ENCODE peak calls at places on chromosomes 6 and 20, in five cellular contexts. One of them, this sample, is unnamed.

GRCh38 chr6:150380256-150380655 is 11.4 kb downstream of the IYD start:
- DNase-seq in thoracic aorta: no peak
- DNase-seq in choroid plexus epithelial cell: no peak
- DNase-seq in fibroblast of the aortic adventitia: peak
- DNase-seq in H7: no peak
- DNase-seq in this sample: no peak

GRCh38 chr20:63628246-63628975 is 1.5 kb upstream of the GMEB2 start:
- DNase-seq in choroid plexus epithelial cell: peak
- DNase-seq in fibroblast of the aortic adventitia: peak
- DNase-seq in H7: peak
- DNase-seq in thoracic aorta: no peak
- DNase-seq in this sample: peak

GRCh38 chr20:3716195-3716834 is 3.9 kb upstream of the SIGLEC1 start:
- DNase-seq in choroid plexus epithelial cell: peak
- DNase-seq in thoracic aorta: no peak
- DNase-seq in H7: peak
- DNase-seq in fibroblast of the aortic adventitia: peak
- DNase-seq in this sample: peak

GRCh38 chr20:41969656-41970055 is 351.5 kb upstream of the CHD6 start:
- DNase-seq in H7: no peak
- DNase-seq in fibroblast of the aortic adventitia: no peak
- DNase-seq in thoracic aorta: no peak
- DNase-seq in choroid plexus epithelial cell: no peak
- DNase-seq in this sample: no peak

GRCh38 chr6:75855047-75855446 is 106.0 kb downstream of the MYO6 start:
- DNase-seq in choroid plexus epithelial cell: peak
- DNase-seq in H7: peak
- DNase-seq in thoracic aorta: no peak
- DNase-seq in fibroblast of the aortic adventitia: peak
- DNase-seq in this sample: peak

GRCh38 chr6:133888931-133889556 is at the start of gene TCF21:
- DNase-seq in thoracic aorta: no peak
- DNase-seq in choroid plexus epithelial cell: peak
- DNase-seq in fibroblast of the aortic adventitia: peak
- DNase-seq in H7: peak
- DNase-seq in this sample: no peak

GRCh38 chr20:61608275-61609085 is 356.4 kb downstream of the CDH4 start:
- DNase-seq in fibroblast of the aortic adventitia: no peak
- DNase-seq in choroid plexus epithelial cell: peak
- DNase-seq in thoracic aorta: no peak
- DNase-seq in H7: peak
- DNase-seq in this sample: peak

GRCh38 chr6:21984135-21984534 is 312.7 kb downstream of the PRL start:
- DNase-seq in H7: no peak
- DNase-seq in thoracic aorta: no peak
- DNase-seq in fibroblast of the aortic adventitia: no peak
- DNase-seq in choroid plexus epithelial cell: no peak
- DNase-seq in this sample: no peak

GRCh38 chr20:7330850-7331249 is 563.4 kb downstream of the BMP2 start:
- DNase-seq in H7: no peak
- DNase-seq in fibroblast of the aortic adventitia: no peak
- DNase-seq in thoracic aorta: no peak
- DNase-seq in choroid plexus epithelial cell: no peak
- DNase-seq in this sample: no peak

GRCh38 chr6:1013656-1014430 is 298.1 kb upstream of the FOXQ1 start:
- DNase-seq in thoracic aorta: no peak
- DNase-seq in choroid plexus epithelial cell: no peak
- DNase-seq in H7: no peak
- DNase-seq in fibroblast of the aortic adventitia: no peak
- DNase-seq in this sample: no peak

GRCh38 chr6:132236281-132236680 is 165.0 kb downstream of the MOXD1 start:
- DNase-seq in choroid plexus epithelial cell: peak
- DNase-seq in H7: no peak
- DNase-seq in thoracic aorta: no peak
- DNase-seq in fibroblast of the aortic adventitia: no peak
- DNase-seq in this sample: no peak

GRCh38 chr20:62936996-62937352 is 973 bp upstream of the GID8 start:
- DNase-seq in thoracic aorta: no peak
- DNase-seq in fibroblast of the aortic adventitia: peak
- DNase-seq in choroid plexus epithelial cell: peak
- DNase-seq in H7: no peak
- DNase-seq in this sample: peak

GRCh38 chr6:139330841-139331500 is 39.2 kb upstream of the TXLNB start:
- DNase-seq in fibroblast of the aortic adventitia: peak
- DNase-seq in thoracic aorta: no peak
- DNase-seq in choroid plexus epithelial cell: peak
- DNase-seq in H7: no peak
- DNase-seq in this sample: no peak

GRCh38 chr20:9474835-9475413 is 39.5 kb upstream of the LAMP5 start:
- DNase-seq in thoracic aorta: no peak
- DNase-seq in choroid plexus epithelial cell: no peak
- DNase-seq in fibroblast of the aortic adventitia: no peak
- DNase-seq in H7: no peak
- DNase-seq in this sample: peak

GRCh38 chr20:59566631-59567524 is 37.5 kb upstream of the PHACTR3 start:
- DNase-seq in thoracic aorta: no peak
- DNase-seq in fibroblast of the aortic adventitia: no peak
- DNase-seq in H7: peak
- DNase-seq in choroid plexus epithelial cell: no peak
- DNase-seq in this sample: no peak

GRCh38 chr6:147709396-147710272 is 201.1 kb downstream of the SAMD5 start:
- DNase-seq in H7: no peak
- DNase-seq in choroid plexus epithelial cell: no peak
- DNase-seq in thoracic aorta: no peak
- DNase-seq in fibroblast of the aortic adventitia: no peak
- DNase-seq in this sample: peak

GRCh38 chr6:151284012-151284411 is 44.2 kb downstream of the AKAP12 start:
- DNase-seq in fibroblast of the aortic adventitia: no peak
- DNase-seq in choroid plexus epithelial cell: no peak
- DNase-seq in H7: no peak
- DNase-seq in thoracic aorta: no peak
- DNase-seq in this sample: peak

GRCh38 chr6:42627044-42627443 is 63.2 kb downstream of the UBR2 start:
- DNase-seq in thoracic aorta: no peak
- DNase-seq in H7: no peak
- DNase-seq in choroid plexus epithelial cell: no peak
- DNase-seq in fibroblast of the aortic adventitia: no peak
- DNase-seq in this sample: peak

GRCh38 chr20:36493801-36494114 is 47.6 kb upstream of the MYL9 start:
- DNase-seq in choroid plexus epithelial cell: peak
- DNase-seq in thoracic aorta: no peak
- DNase-seq in fibroblast of the aortic adventitia: peak
- DNase-seq in H7: no peak
- DNase-seq in this sample: no peak

GRCh38 chr6:124870611-124871201 is 91.5 kb upstream of the RNF217 start:
- DNase-seq in H7: no peak
- DNase-seq in fibroblast of the aortic adventitia: peak
- DNase-seq in choroid plexus epithelial cell: peak
- DNase-seq in thoracic aorta: no peak
- DNase-seq in this sample: peak

GRCh38 chr6:12291083-12291784 is 1.1 kb downstream of the EDN1 start:
- DNase-seq in thoracic aorta: no peak
- DNase-seq in H7: peak
- DNase-seq in fibroblast of the aortic adventitia: no peak
- DNase-seq in choroid plexus epithelial cell: no peak
- DNase-seq in this sample: peak

GRCh38 chr20:37899105-37900045 is 3.6 kb upstream of the VSTM2L start:
- DNase-seq in choroid plexus epithelial cell: no peak
- DNase-seq in H7: no peak
- DNase-seq in fibroblast of the aortic adventitia: no peak
- DNase-seq in thoracic aorta: no peak
- DNase-seq in this sample: peak

GRCh38 chr6:93416575-93417420 is 2.6 kb downstream of the EPHA7 start:
- DNase-seq in H7: peak
- DNase-seq in thoracic aorta: no peak
- DNase-seq in choroid plexus epithelial cell: peak
- DNase-seq in fibroblast of the aortic adventitia: peak
- DNase-seq in this sample: no peak

GRCh38 chr20:4665591-4665990 is 56.1 kb upstream of the PRND start:
- DNase-seq in choroid plexus epithelial cell: peak
- DNase-seq in H7: no peak
- DNase-seq in thoracic aorta: no peak
- DNase-seq in fibroblast of the aortic adventitia: no peak
- DNase-seq in this sample: peak

GRCh38 chr20:17520583-17520982 is 10.6 kb downstream of the BFSP1 start:
- DNase-seq in choroid plexus epithelial cell: no peak
- DNase-seq in H7: no peak
- DNase-seq in thoracic aorta: no peak
- DNase-seq in fibroblast of the aortic adventitia: no peak
- DNase-seq in this sample: no peak

GRCh38 chr6:34194770-34195169 is 41.9 kb upstream of the HMGA1 start:
- DNase-seq in fibroblast of the aortic adventitia: no peak
- DNase-seq in choroid plexus epithelial cell: no peak
- DNase-seq in H7: peak
- DNase-seq in thoracic aorta: no peak
- DNase-seq in this sample: no peak

GRCh38 chr6:34196833-34197195 is 39.9 kb upstream of the HMGA1 start:
- DNase-seq in choroid plexus epithelial cell: no peak
- DNase-seq in thoracic aorta: no peak
- DNase-seq in H7: peak
- DNase-seq in fibroblast of the aortic adventitia: no peak
- DNase-seq in this sample: no peak

GRCh38 chr6:34196116-34196832 is 40.4 kb upstream of the HMGA1 start:
- DNase-seq in fibroblast of the aortic adventitia: peak
- DNase-seq in thoracic aorta: peak
- DNase-seq in choroid plexus epithelial cell: peak
- DNase-seq in H7: peak
- DNase-seq in this sample: peak

GRCh38 chr6:34200340-34200971 is 36.2 kb upstream of the HMGA1 start:
- DNase-seq in H7: peak
- DNase-seq in choroid plexus epithelial cell: no peak
- DNase-seq in fibroblast of the aortic adventitia: peak
- DNase-seq in thoracic aorta: no peak
- DNase-seq in this sample: no peak

DNA sequence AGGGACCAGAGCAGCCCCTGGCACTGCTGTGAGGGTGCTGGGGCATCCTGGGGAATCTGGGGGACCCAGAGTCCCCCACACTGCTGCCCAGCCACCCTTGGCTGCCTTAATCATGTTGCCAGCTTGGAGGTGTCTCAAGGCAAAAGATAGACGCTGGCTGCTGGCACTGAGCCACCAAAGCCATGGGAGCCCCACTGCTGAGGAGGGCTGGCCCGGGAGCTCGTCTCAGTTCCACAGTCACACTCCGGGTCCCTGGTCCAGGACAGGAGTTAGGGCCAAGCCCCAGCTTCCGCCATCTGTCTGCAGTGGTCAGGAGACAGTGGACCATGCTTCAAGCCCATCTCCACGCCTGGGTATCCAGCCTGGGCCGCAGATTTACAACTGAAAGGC is 41.0 kb upstream of the HMGA1 start:
- DNase-seq in fibroblast of the aortic adventitia: no peak
- DNase-seq in thoracic aorta: no peak
- DNase-seq in H7: no peak
- DNase-seq in choroid plexus epithelial cell: no peak
- DNase-seq in this sample: no peak
- H3K4me3 ChIP-seq in fibroblast of the aortic adventitia: no peak
- H3K4me3 ChIP-seq in thoracic aorta: peak
- H3K4me3 ChIP-seq in H7: no peak
- H3K4me3 ChIP-seq in choroid plexus epithelial cell: no peak
- H3K4me3 ChIP-seq in this sample: no peak

GRCh38 chr6:71012871-71013456 is 56.1 kb upstream of the B3GAT2 start:
- DNase-seq in thoracic aorta: no peak
- DNase-seq in choroid plexus epithelial cell: peak
- DNase-seq in fibroblast of the aortic adventitia: peak
- DNase-seq in H7: peak
- DNase-seq in this sample: peak
- H3K4me3 ChIP-seq in thoracic aorta: no peak
- H3K4me3 ChIP-seq in choroid plexus epithelial cell: no peak
- H3K4me3 ChIP-seq in fibroblast of the aortic adventitia: no peak
- H3K4me3 ChIP-seq in H7: no peak
- H3K4me3 ChIP-seq in this sample: no peak

GRCh38 chr6:28135393-28135792 is 6.3 kb upstream of the ZKSCAN8 start:
- DNase-seq in thoracic aorta: no peak
- DNase-seq in fibroblast of the aortic adventitia: no peak
- DNase-seq in choroid plexus epithelial cell: no peak
- DNase-seq in H7: no peak
- DNase-seq in this sample: no peak
- H3K4me3 ChIP-seq in thoracic aorta: peak
- H3K4me3 ChIP-seq in fibroblast of the aortic adventitia: peak
- H3K4me3 ChIP-seq in choroid plexus epithelial cell: no peak
- H3K4me3 ChIP-seq in H7: no peak
- H3K4me3 ChIP-seq in this sample: no peak

GRCh38 chr6:44732243-44732642 is 344.7 kb downstream of the CDC5L start:
- DNase-seq in choroid plexus epithelial cell: no peak
- DNase-seq in thoracic aorta: no peak
- DNase-seq in H7: no peak
- DNase-seq in fibroblast of the aortic adventitia: no peak
- DNase-seq in this sample: no peak

GRCh38 chr6:44730771-44731391 is 343.4 kb downstream of the CDC5L start:
- DNase-seq in thoracic aorta: no peak
- DNase-seq in choroid plexus epithelial cell: peak
- DNase-seq in fibroblast of the aortic adventitia: no peak
- DNase-seq in H7: no peak
- DNase-seq in this sample: no peak

GRCh38 chr6:44733146-44733545 is 345.6 kb downstream of the CDC5L start:
- DNase-seq in choroid plexus epithelial cell: no peak
- DNase-seq in H7: no peak
- DNase-seq in thoracic aorta: no peak
- DNase-seq in fibroblast of the aortic adventitia: no peak
- DNase-seq in this sample: no peak

GRCh38 chr6:44733868-44734267 is 346.4 kb downstream of the CDC5L start:
- DNase-seq in thoracic aorta: no peak
- DNase-seq in choroid plexus epithelial cell: no peak
- DNase-seq in fibroblast of the aortic adventitia: no peak
- DNase-seq in H7: no peak
- DNase-seq in this sample: no peak

GRCh38 chr6:44731485-44732095 is 344.1 kb downstream of the CDC5L start:
- DNase-seq in choroid plexus epithelial cell: no peak
- DNase-seq in fibroblast of the aortic adventitia: no peak
- DNase-seq in H7: no peak
- DNase-seq in thoracic aorta: no peak
- DNase-seq in this sample: no peak
- H3K4me3 ChIP-seq in choroid plexus epithelial cell: no peak
- H3K4me3 ChIP-seq in fibroblast of the aortic adventitia: no peak
- H3K4me3 ChIP-seq in H7: no peak
- H3K4me3 ChIP-seq in thoracic aorta: no peak
- H3K4me3 ChIP-seq in this sample: no peak